ENCODE peak calls at places on chromosomes 6 and 20, in four cellular contexts. V is D341Med; B is activated CD4-positive, alpha-beta T cell treated with anti-CD3 and anti-CD28 coated beads, Interleukin-2, amount 50 U/mL, for 1 hour; L is HCEC 1CT. N is an unnamed sample.

GRCh38 chr6:79250107-79250514 is 15.6 kb upstream of the HMGN3 start:
- DNase-seq in V (no peak), B (no peak), L (no peak), N (no peak)

GRCh38 chr20:59779656-59780380 is 153.6 kb downstream of the SYCP2 start:
- DNase-seq in V (peak; percentile 10), B (no peak), L (no peak), N (no peak)

GRCh38 chr6:19812512-19813119 is 24.6 kb upstream of the ID4 start:
- DNase-seq in V (no peak), B (no peak), L (peak; percentile 28), N (no peak)

GRCh38 chr6:2309138-2309537 is 63.7 kb upstream of the GMDS start:
- DNase-seq in V (no peak), B (no peak), L (no peak), N (no peak)

GRCh38 chr20:31861346-31862156 is 8.8 kb downstream of the DUSP15 start:
- DNase-seq in V (peak; percentile 94), B (peak; percentile 61), L (no peak), N (peak; percentile 55)

GRCh38 chr6:113786168-113786567 is 71.0 kb upstream of the MARCKS start:
- DNase-seq in V (no peak), B (no peak), L (no peak), N (no peak)

GRCh38 chr6:89310929-89311328 is 4.2 kb downstream of the GABRR2 start:
- DNase-seq in V (no peak), B (no peak), L (peak; percentile 79), N (no peak)

GRCh38 chr20:48098866-48099265 is 313.6 kb upstream of the SULF2 start:
- DNase-seq in V (no peak), B (no peak), L (no peak), N (no peak)

GRCh38 chr6:169265486-169266131 is 12.0 kb upstream of the THBS2 start:
- DNase-seq in V (no peak), B (no peak), L (no peak), N (no peak)

GRCh38 chr6:124882580-124883393 is 79.5 kb upstream of the RNF217 start:
- DNase-seq in V (no peak), B (no peak), L (peak; percentile 72), N (no peak)

GRCh38 chr20:58481541-58482021 is 33.6 kb downstream of the APCDD1L start:
- DNase-seq in V (peak; percentile 91), B (peak; percentile 69), L (peak; percentile 3), N (no peak)

GRCh38 chr20:17866234-17867001 is 102.2 kb downstream of the SNX5 start:
- DNase-seq in V (no peak), B (no peak), L (no peak), N (no peak)

GRCh38 chr6:35164277-35164676 is 23.1 kb upstream of the TCP11 start:
- DNase-seq in V (no peak), B (no peak), L (no peak), N (no peak)

GRCh38 chr20:62364911-62365736 is 2.0 kb downstream of the LAMA5 start:
- DNase-seq in V (no peak), B (no peak), L (no peak), N (no peak)

GRCh38 chr20:45069261-45069660 is 31.7 kb downstream of the KCNS1 start:
- DNase-seq in V (no peak), B (no peak), L (no peak), N (no peak)

GRCh38 chr6:77273929-77274328 is 189.4 kb downstream of the HTR1B start:
- DNase-seq in V (no peak), B (no peak), L (no peak), N (no peak)

GRCh38 chr6:104325341-104326172 is 534.2 kb downstream of the HACE1 start:
- DNase-seq in V (peak; percentile 55), B (no peak), L (peak; percentile 5), N (no peak)

GRCh38 chr6:119856136-119856535 is 506.6 kb upstream of the MAN1A1 start:
- DNase-seq in V (no peak), B (no peak), L (no peak), N (peak; percentile 2)

GRCh38 chr20:14536738-14537137 is 199.3 kb upstream of the FLRT3 start:
- DNase-seq in V (no peak), B (no peak), L (no peak), N (no peak)

GRCh38 chr6:65285275-65285674 is 421.8 kb downstream of the EYS start:
- DNase-seq in V (no peak), B (no peak), L (no peak), N (no peak)

GRCh38 chr20:51628533-51629398 is 86.2 kb upstream of the NFATC2 start:
- DNase-seq in V (no peak), B (no peak), L (no peak), N (no peak)